ENCODE peak calls at places on chromosomes 11 and 22, in nine cellular contexts. A is fibroblast of mammary gland; T is cardiac fibroblast; X is heart left ventricle; O is transverse colon; C is stomach; P is upper lobe of right lung; G is sigmoid colon; Z is naive thymus-derived CD4-positive, alpha-beta T cell. H is an unnamed sample.

GRCh38 chr11:44615041-44615513 is 49.6 kb downstream of the CD82 start:
- DNase-seq in C (no peak), X (peak), T (no peak), Z (no peak), O (no peak), G (peak), P (no peak), A (no peak), H (no peak)

GRCh38 chr22:37318255-37319109 is 36.2 kb downstream of the CYTH4 start:
- DNase-seq in A (no peak), X (no peak), G (no peak), P (no peak), O (no peak), Z (no peak), C (no peak), T (no peak), H (no peak)

GRCh38 chr11:34366522-34366921 is 8.7 kb upstream of the ABTB2 start:
- DNase-seq in X (no peak), G (no peak), P (no peak), A (peak), C (peak), T (peak), O (peak), Z (no peak), H (no peak)

GRCh38 chr11:93504110-93505095 is 38.8 kb downstream of the SMCO4 start:
- DNase-seq in T (no peak), X (no peak), Z (no peak), C (no peak), G (no peak), A (no peak), O (no peak), P (no peak), H (no peak)

GRCh38 chr22:21951931-21952465 is 650 bp downstream of the PPM1F start:
- DNase-seq in O (peak), C (peak), T (peak), Z (peak), P (peak), A (peak), X (peak), G (peak), H (no peak)

GRCh38 chr11:104090767-104091166 is 54.3 kb downstream of the DDI1 start:
- DNase-seq in A (no peak), X (no peak), T (no peak), C (no peak), P (no peak), Z (no peak), G (no peak), O (no peak), H (no peak)

GRCh38 chr11:37770145-37770544 is 1172.1 kb upstream of the RAG2 start:
- DNase-seq in O (no peak), A (peak), G (no peak), P (no peak), C (no peak), X (no peak), Z (no peak), T (peak), H (no peak)

GRCh38 chr11:69791266-69791665 is 16.1 kb upstream of the FGF4 start:
- DNase-seq in A (peak), Z (no peak), G (no peak), O (no peak), C (no peak), T (peak), P (no peak), X (no peak), H (no peak)

GRCh38 chr11:84837402-84838069 is 789.6 kb downstream of the DLG2 start:
- DNase-seq in Z (no peak), P (no peak), O (no peak), T (no peak), X (no peak), A (no peak), C (no peak), G (no peak), H (no peak)

GRCh38 chr11:125117429-125117828 is 6.0 kb upstream of the TMEM218 start:
- DNase-seq in C (no peak), G (no peak), Z (no peak), A (no peak), X (no peak), O (no peak), P (no peak), T (no peak), H (no peak)

GRCh38 chr22:46004105-46004866 is 27.3 kb upstream of the WNT7B start:
- DNase-seq in A (no peak), O (no peak), X (peak), C (no peak), G (peak), Z (no peak), P (peak), T (no peak), H (no peak)

GRCh38 chr11:70845761-70846160 is 406.6 kb downstream of the SHANK2 start:
- DNase-seq in X (no peak), C (no peak), Z (no peak), P (no peak), T (no peak), O (no peak), G (no peak), A (no peak), H (no peak)

GRCh38 chr11:118921929-118922744 is 3.6 kb downstream of the BCL9L start:
- DNase-seq in Z (no peak), T (peak), O (peak), A (peak), G (peak), X (peak), C (peak), P (peak), H (peak)

GRCh38 chr11:118609380-118610219 is 2.2 kb downstream of the PHLDB1 start:
- DNase-seq in C (peak), X (no peak), A (no peak), P (no peak), O (no peak), G (peak), Z (peak), T (peak), H (no peak)

GRCh38 chr22:43737150-43737828 is 74.8 kb downstream of the EFCAB6 start:
- DNase-seq in G (no peak), P (no peak), C (no peak), O (no peak), Z (no peak), T (no peak), X (no peak), A (no peak), H (no peak)

GRCh38 chr22:43185860-43186261 is 1.1 kb downstream of the TTLL12 start:
- DNase-seq in X (peak), Z (no peak), P (no peak), G (peak), C (peak), T (no peak), A (peak), O (peak), H (no peak)

DNA sequence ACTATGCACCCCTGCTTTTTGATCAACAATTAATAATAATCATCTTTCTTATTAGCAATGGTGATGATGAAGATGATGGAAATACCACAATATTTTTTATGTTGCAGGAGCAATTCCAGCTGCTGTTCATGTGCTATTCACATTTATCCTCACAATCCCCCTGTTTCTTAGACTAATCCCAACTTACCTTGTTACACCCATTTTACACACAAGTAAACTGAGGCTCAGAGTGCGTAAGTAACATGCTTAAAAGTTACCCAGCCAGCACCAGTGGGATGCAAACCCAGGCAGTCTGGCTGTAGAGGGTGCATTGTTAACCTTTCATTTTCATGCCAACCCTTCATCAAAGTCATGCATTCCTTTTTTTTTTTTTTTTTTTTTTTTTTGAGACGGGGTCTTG is 1.6 kb upstream of the CRYBA4 start:
- DNase-seq in O (no peak), T (no peak), C (no peak), G (no peak), P (no peak), X (no peak), Z (no peak), A (no peak), H (no peak)
- H3K4me3 ChIP-seq in O (no peak), T (no peak), C (no peak), G (no peak), P (no peak), X (no peak), Z (no peak), A (no peak), H (no peak)

GRCh38 chr22:17106161-17106784 is 14.9 kb downstream of the TMEM121B start:
- DNase-seq in P (peak), G (peak), Z (no peak), X (no peak), A (no peak), O (no peak), T (no peak), C (no peak), H (peak)
- H3K4me3 ChIP-seq in P (no peak), G (no peak), Z (peak), X (peak), A (no peak), O (no peak), T (no peak), C (no peak), H (no peak)

GRCh38 chr11:57309106-57310059 is 15.4 kb downstream of the TNKS1BP1 start:
- DNase-seq in T (no peak), G (no peak), X (no peak), P (peak), C (no peak), O (no peak), A (no peak), Z (no peak), H (no peak)

GRCh38 chr11:57311109-57311936 is 13.4 kb downstream of the TNKS1BP1 start:
- DNase-seq in Z (peak), T (peak), A (peak), C (peak), O (peak), X (peak), G (peak), P (peak), H (peak)

GRCh38 chr11:57308426-57309060 is 16.2 kb downstream of the TNKS1BP1 start:
- DNase-seq in P (peak), A (no peak), O (no peak), G (no peak), T (no peak), X (no peak), C (no peak), Z (no peak), H (no peak)

GRCh38 chr11:57310630-57311086 is 14.1 kb downstream of the TNKS1BP1 start:
- DNase-seq in O (no peak), A (peak), G (no peak), P (no peak), C (no peak), T (no peak), Z (no peak), X (no peak), H (no peak)

DNA sequence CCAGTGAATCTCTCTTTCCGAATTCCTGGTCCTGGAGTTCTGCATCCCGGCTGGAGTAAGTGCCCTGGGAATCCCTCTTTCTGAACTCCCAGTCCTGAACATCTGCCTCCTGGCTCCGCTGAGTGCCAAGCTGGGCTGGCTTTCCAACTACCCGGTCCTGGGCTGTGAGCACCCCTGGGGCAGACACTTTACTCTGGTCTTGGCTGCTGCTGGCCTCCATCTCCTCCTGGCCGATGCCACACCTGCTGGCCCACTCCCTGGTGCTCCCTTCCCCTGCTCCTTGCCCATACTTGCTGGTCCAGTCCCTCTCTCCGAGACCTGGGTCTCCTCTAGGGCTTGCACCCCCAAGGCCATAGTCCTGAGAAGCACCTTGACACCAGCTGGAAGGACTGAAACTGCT is 14.7 kb downstream of the TNKS1BP1 start:
- DNase-seq in P (peak), A (no peak), X (no peak), C (no peak), O (no peak), G (no peak), Z (no peak), T (no peak), H (no peak)
- H3K4me3 ChIP-seq in P (peak), A (no peak), X (no peak), C (no peak), O (no peak), G (no peak), Z (no peak), T (no peak), H (peak)

GRCh38 chr11:47987310-47987709 is 7.0 kb downstream of the PTPRJ start:
- DNase-seq in C (no peak), G (no peak), Z (no peak), A (no peak), O (no peak), T (no peak), X (no peak), P (no peak), H (no peak)
- H3K4me3 ChIP-seq in C (no peak), G (no peak), Z (no peak), A (no peak), O (no peak), T (no peak), X (peak), P (no peak), H (no peak)